ENCODE peak calls at places on chromosomes 12 and 14, in four cellular contexts. D, L, O and H are unnamed samples.

GRCh38 chr12:100234591-100235304 is 32.1 kb downstream of the DEPDC4 start:
- DNase-seq in D (peak), L (no peak), O (peak), H (peak)

GRCh38 chr12:57239587-57240068 is 10.1 kb downstream of the SHMT2 start:
- DNase-seq in D (no peak), L (no peak), O (no peak), H (no peak)

GRCh38 chr12:124531281-124531745 is 36.1 kb downstream of the NCOR2 start:
- DNase-seq in D (no peak), L (no peak), O (no peak), H (no peak)

GRCh38 chr12:63353559-63353958 is 202.6 kb upstream of the AVPR1A start:
- DNase-seq in D (no peak), L (no peak), O (no peak), H (peak)

GRCh38 chr12:59980491-59980890 is 384.7 kb downstream of the SLC16A7 start:
- DNase-seq in D (no peak), L (no peak), O (no peak), H (peak)

GRCh38 chr14:103641181-103641580 is 12.2 kb downstream of the KLC1 start:
- DNase-seq in D (no peak), L (no peak), O (no peak), H (peak)

GRCh38 chr12:7483343-7483742 is 20.2 kb downstream of the CD163 start:
- DNase-seq in D (no peak), L (no peak), O (no peak), H (no peak)

GRCh38 chr14:65077318-65077717 is 25.0 kb downstream of the MAX start:
- DNase-seq in D (no peak), L (no peak), O (no peak), H (no peak)

GRCh38 chr12:56760460-56760859 is 2.7 kb upstream of the HSD17B6 start:
- DNase-seq in D (no peak), L (no peak), O (no peak), H (no peak)

GRCh38 chr12:82415402-82415801 is 57.1 kb downstream of the METTL25 start:
- DNase-seq in D (no peak), L (no peak), O (no peak), H (peak)

GRCh38 chr12:3046441-3047200 is 30.6 kb upstream of the TSPAN9 start:
- DNase-seq in D (no peak), L (no peak), O (no peak), H (no peak)
- TF ChIP-seq CHD1 in D (no peak), L (no peak), O (no peak), H (no peak)

GRCh38 chr12:777550-778047 is 25.2 kb downstream of the WNK1 start:
- DNase-seq in D (no peak), L (no peak), O (no peak), H (no peak)
- TF ChIP-seq CHD1 in D (no peak), L (no peak), O (no peak), H (no peak)

GRCh38 chr14:100132161-100132902 is 27.1 kb downstream of the DEGS2 start:
- DNase-seq in D (no peak), L (no peak), O (peak), H (no peak)
- TF ChIP-seq CHD1 in D (no peak), L (no peak), O (no peak), H (no peak)

GRCh38 chr12:48126953-48127630 is 7.9 kb downstream of the PFKM start:
- DNase-seq in D (no peak), L (no peak), O (no peak), H (no peak)
- TF ChIP-seq CHD1 in D (no peak), L (no peak), O (no peak), H (no peak)

DNA sequence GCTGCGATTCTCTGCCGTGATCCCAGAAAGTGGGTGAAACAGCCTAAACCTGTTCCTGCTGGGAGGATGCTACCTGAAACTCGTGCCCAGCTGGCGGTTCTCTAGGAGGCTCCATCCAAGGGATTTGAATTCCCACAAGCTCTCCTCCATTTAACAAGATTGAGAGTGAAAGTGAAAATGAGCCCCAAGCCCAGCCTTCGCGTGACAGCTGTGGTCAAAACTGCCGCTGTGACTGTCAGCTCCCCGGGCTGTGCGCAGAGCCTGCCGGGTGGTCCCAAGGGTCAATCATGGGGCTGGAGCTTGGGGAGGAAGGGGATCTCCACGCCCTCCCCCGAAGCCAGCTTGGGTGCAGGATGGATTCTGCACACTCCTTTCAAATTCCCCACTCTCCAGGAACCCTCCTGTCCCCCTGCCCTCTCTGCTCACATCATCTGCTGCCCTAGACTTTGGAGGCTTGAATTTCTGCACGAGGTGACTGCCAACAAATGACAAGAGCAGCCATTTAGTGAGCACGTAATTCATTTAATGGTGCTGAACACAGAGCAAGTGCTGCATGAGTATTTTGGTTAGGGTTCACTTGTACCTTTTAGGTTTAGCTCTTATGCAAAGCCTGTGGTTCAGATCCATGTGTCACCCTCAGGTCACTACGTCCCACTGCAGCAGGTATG is 5.3 kb downstream of the ASB2 start:
- DNase-seq in D (no peak), L (no peak), O (no peak), H (peak)
- TF ChIP-seq CHD1 in D (no peak), L (no peak), O (no peak), H (no peak)

GRCh38 chr12:53968214-53969127 is 4.5 kb upstream of the HOXC11 start:
- DNase-seq in D (no peak), L (no peak), O (no peak), H (no peak)
- TF ChIP-seq CHD1 in D (no peak), L (no peak), O (no peak), H (no peak)